ENCODE peak calls at places on chromosomes 5 and 9, in five cellular contexts. One of them, this sample, is unnamed.

GRCh38 chr5:1288439-1289335 is 6.2 kb downstream of the TERT start:
- DNase-seq in EH: no peak
- DNase-seq in epithelial cell of esophagus: no peak
- DNase-seq in skeletal muscle cell: no peak
- DNase-seq in type B pancreatic cell: no peak
- DNase-seq in this sample: no peak

GRCh38 chr5:31280210-31280609 is 86.7 kb downstream of the CDH6 start:
- DNase-seq in skeletal muscle cell: no peak
- DNase-seq in epithelial cell of esophagus: no peak
- DNase-seq in EH: no peak
- DNase-seq in type B pancreatic cell: no peak
- DNase-seq in this sample: no peak

GRCh38 chr9:20593551-20593950 is 28.7 kb downstream of the MLLT3 start:
- DNase-seq in EH: peak
- DNase-seq in epithelial cell of esophagus: peak
- DNase-seq in type B pancreatic cell: no peak
- DNase-seq in skeletal muscle cell: peak
- DNase-seq in this sample: peak

GRCh38 chr5:72860499-72860898 is 44.0 kb downstream of the TNPO1 start:
- DNase-seq in type B pancreatic cell: no peak
- DNase-seq in skeletal muscle cell: no peak
- DNase-seq in EH: peak
- DNase-seq in epithelial cell of esophagus: peak
- DNase-seq in this sample: peak

GRCh38 chr5:68257207-68257606 is 41.7 kb downstream of the PIK3R1 start:
- DNase-seq in skeletal muscle cell: no peak
- DNase-seq in epithelial cell of esophagus: no peak
- DNase-seq in type B pancreatic cell: no peak
- DNase-seq in EH: no peak
- DNase-seq in this sample: no peak

GRCh38 chr9:124478014-124478753 is 27.9 kb downstream of the ADGRD2 start:
- DNase-seq in EH: no peak
- DNase-seq in epithelial cell of esophagus: no peak
- DNase-seq in skeletal muscle cell: no peak
- DNase-seq in type B pancreatic cell: no peak
- DNase-seq in this sample: no peak

GRCh38 chr5:141846031-141846430 is 32.2 kb downstream of the PCDH1 start:
- DNase-seq in epithelial cell of esophagus: peak
- DNase-seq in type B pancreatic cell: no peak
- DNase-seq in skeletal muscle cell: peak
- DNase-seq in EH: peak
- DNase-seq in this sample: no peak

GRCh38 chr9:134887219-134887618 is 6.6 kb downstream of the FCN2 start:
- DNase-seq in type B pancreatic cell: no peak
- DNase-seq in EH: no peak
- DNase-seq in epithelial cell of esophagus: no peak
- DNase-seq in skeletal muscle cell: no peak
- DNase-seq in this sample: no peak

GRCh38 chr5:38916802-38917201 is 71.0 kb downstream of the OSMR start:
- DNase-seq in skeletal muscle cell: no peak
- DNase-seq in EH: no peak
- DNase-seq in epithelial cell of esophagus: no peak
- DNase-seq in type B pancreatic cell: no peak
- DNase-seq in this sample: no peak

GRCh38 chr5:104189909-104190308 is 627.3 kb upstream of the NUDT12 start:
- DNase-seq in skeletal muscle cell: peak
- DNase-seq in type B pancreatic cell: no peak
- DNase-seq in EH: peak
- DNase-seq in epithelial cell of esophagus: no peak
- DNase-seq in this sample: peak

GRCh38 chr9:95024097-95024671 is 293.3 kb downstream of the FANCC start:
- DNase-seq in EH: peak
- DNase-seq in epithelial cell of esophagus: no peak
- DNase-seq in type B pancreatic cell: no peak
- DNase-seq in skeletal muscle cell: no peak
- DNase-seq in this sample: no peak

GRCh38 chr5:177085985-177086917 is at the start of gene FGFR4:
- DNase-seq in epithelial cell of esophagus: peak
- DNase-seq in EH: peak
- DNase-seq in type B pancreatic cell: no peak
- DNase-seq in skeletal muscle cell: no peak
- DNase-seq in this sample: no peak

GRCh38 chr9:133950916-133951231 is 41.2 kb downstream of the VAV2 start:
- DNase-seq in type B pancreatic cell: no peak
- DNase-seq in skeletal muscle cell: no peak
- DNase-seq in EH: peak
- DNase-seq in epithelial cell of esophagus: no peak
- DNase-seq in this sample: no peak

GRCh38 chr5:79042188-79042587 is 27.3 kb downstream of the DMGDH start:
- DNase-seq in EH: no peak
- DNase-seq in epithelial cell of esophagus: no peak
- DNase-seq in type B pancreatic cell: no peak
- DNase-seq in skeletal muscle cell: no peak
- DNase-seq in this sample: no peak

GRCh38 chr9:112051812-112052211 is 123.3 kb downstream of the SUSD1 start:
- DNase-seq in skeletal muscle cell: no peak
- DNase-seq in type B pancreatic cell: no peak
- DNase-seq in EH: peak
- DNase-seq in epithelial cell of esophagus: no peak
- DNase-seq in this sample: no peak

GRCh38 chr9:85244856-85245255 is 496.9 kb downstream of the AGTPBP1 start:
- DNase-seq in epithelial cell of esophagus: no peak
- DNase-seq in skeletal muscle cell: no peak
- DNase-seq in EH: no peak
- DNase-seq in type B pancreatic cell: no peak
- DNase-seq in this sample: no peak

GRCh38 chr9:78903581-78903980 is 606.7 kb downstream of the PSAT1 start:
- DNase-seq in epithelial cell of esophagus: peak
- DNase-seq in EH: no peak
- DNase-seq in type B pancreatic cell: no peak
- DNase-seq in skeletal muscle cell: no peak
- DNase-seq in this sample: no peak

GRCh38 chr9:112176410-112177010 is 1.4 kb upstream of the SUSD1 start:
- DNase-seq in epithelial cell of esophagus: no peak
- DNase-seq in type B pancreatic cell: no peak
- DNase-seq in EH: no peak
- DNase-seq in skeletal muscle cell: no peak
- DNase-seq in this sample: no peak

GRCh38 chr5:35960328-35960727 is 21.9 kb upstream of the CAPSL start:
- DNase-seq in EH: no peak
- DNase-seq in epithelial cell of esophagus: no peak
- DNase-seq in type B pancreatic cell: no peak
- DNase-seq in skeletal muscle cell: no peak
- DNase-seq in this sample: no peak

GRCh38 chr5:150235548-150235895 is 45.7 kb downstream of the SLC6A7 start:
- DNase-seq in type B pancreatic cell: no peak
- DNase-seq in epithelial cell of esophagus: no peak
- DNase-seq in EH: no peak
- DNase-seq in skeletal muscle cell: no peak
- DNase-seq in this sample: no peak

GRCh38 chr5:120314201-120314600 is 149.9 kb upstream of the PRR16 start:
- DNase-seq in type B pancreatic cell: no peak
- DNase-seq in epithelial cell of esophagus: peak
- DNase-seq in skeletal muscle cell: peak
- DNase-seq in EH: peak
- DNase-seq in this sample: no peak

GRCh38 chr9:136762915-136763648 is 1.2 kb downstream of the LCN15 start:
- DNase-seq in skeletal muscle cell: no peak
- DNase-seq in epithelial cell of esophagus: peak
- DNase-seq in EH: peak
- DNase-seq in type B pancreatic cell: no peak
- DNase-seq in this sample: no peak

GRCh38 chr5:18802336-18802735 is 1168.1 kb downstream of the TAF11L14 start:
- DNase-seq in type B pancreatic cell: no peak
- DNase-seq in epithelial cell of esophagus: peak
- DNase-seq in skeletal muscle cell: no peak
- DNase-seq in EH: no peak
- DNase-seq in this sample: no peak

GRCh38 chr9:90966475-90967150 is 165.0 kb downstream of the SYK start:
- DNase-seq in skeletal muscle cell: no peak
- DNase-seq in type B pancreatic cell: peak
- DNase-seq in epithelial cell of esophagus: peak
- DNase-seq in EH: peak
- DNase-seq in this sample: no peak

This sample was measured in AG09309.